ENCODE peak calls at places on chromosomes 4 and X, in four cellular contexts. One of them, this sample, is unnamed.

GRCh38 chr4:148052448-148052847 is 320.6 kb downstream of the ARHGAP10 start:
- DNase-seq in brain microvascular endothelial cell: no peak
- DNase-seq in HFF-Myc: no peak
- DNase-seq in endothelial cell of umbilical vein: no peak
- DNase-seq in this sample: no peak

GRCh38 chr4:48129307-48130014 is 4.6 kb downstream of the TXK start:
- DNase-seq in brain microvascular endothelial cell: no peak
- DNase-seq in endothelial cell of umbilical vein: no peak
- DNase-seq in HFF-Myc: no peak
- DNase-seq in this sample: no peak

GRCh38 chr4:36863601-36864000 is 380.9 kb upstream of the NWD2 start:
- DNase-seq in endothelial cell of umbilical vein: no peak
- DNase-seq in HFF-Myc: no peak
- DNase-seq in brain microvascular endothelial cell: no peak
- DNase-seq in this sample: no peak

GRCh38 chrX:120549483-120550452 is 11.0 kb downstream of the CUL4B start:
- DNase-seq in HFF-Myc: peak; percentile 46
- DNase-seq in endothelial cell of umbilical vein: peak; percentile 82
- DNase-seq in brain microvascular endothelial cell: peak; percentile 89
- DNase-seq in this sample: no peak

GRCh38 chrX:153927936-153928760 is 2.1 kb upstream of the ARHGAP4 start:
- DNase-seq in brain microvascular endothelial cell: peak; percentile 95
- DNase-seq in HFF-Myc: peak; percentile 85
- DNase-seq in endothelial cell of umbilical vein: peak; percentile 98
- DNase-seq in this sample: peak; percentile 69

GRCh38 chr4:54254915-54255246 is 25.8 kb downstream of the PDGFRA start:
- DNase-seq in endothelial cell of umbilical vein: no peak
- DNase-seq in brain microvascular endothelial cell: no peak
- DNase-seq in HFF-Myc: no peak
- DNase-seq in this sample: no peak

GRCh38 chr4:119040711-119041185 is 94.9 kb upstream of the MYOZ2 start:
- DNase-seq in brain microvascular endothelial cell: peak; percentile 80
- DNase-seq in HFF-Myc: peak; percentile 51
- DNase-seq in endothelial cell of umbilical vein: no peak
- DNase-seq in this sample: no peak

GRCh38 chr4:23775694-23776093 is 114.2 kb downstream of the PPARGC1A start:
- DNase-seq in HFF-Myc: no peak
- DNase-seq in endothelial cell of umbilical vein: no peak
- DNase-seq in brain microvascular endothelial cell: no peak
- DNase-seq in this sample: no peak

GRCh38 chrX:41877167-41877566 is 46.2 kb downstream of the CASK start:
- DNase-seq in brain microvascular endothelial cell: no peak
- DNase-seq in endothelial cell of umbilical vein: no peak
- DNase-seq in HFF-Myc: no peak
- DNase-seq in this sample: no peak

GRCh38 chr4:110184124-110184790 is 14.2 kb downstream of the ELOVL6 start:
- DNase-seq in endothelial cell of umbilical vein: peak; percentile 31
- DNase-seq in brain microvascular endothelial cell: no peak
- DNase-seq in HFF-Myc: no peak
- DNase-seq in this sample: no peak

GRCh38 chr4:83582289-83582756 is 46.4 kb downstream of the GPAT3 start:
- DNase-seq in brain microvascular endothelial cell: no peak
- DNase-seq in HFF-Myc: no peak
- DNase-seq in endothelial cell of umbilical vein: peak; percentile 69
- DNase-seq in this sample: no peak

GRCh38 chr4:3338321-3338838 is 45.6 kb downstream of the RGS12 start:
- DNase-seq in endothelial cell of umbilical vein: no peak
- DNase-seq in brain microvascular endothelial cell: no peak
- DNase-seq in HFF-Myc: no peak
- DNase-seq in this sample: no peak

GRCh38 chrX:1261285-1261684 is 7.3 kb upstream of the CSF2RA start:
- DNase-seq in HFF-Myc: no peak
- DNase-seq in brain microvascular endothelial cell: no peak
- DNase-seq in endothelial cell of umbilical vein: no peak
- DNase-seq in this sample: no peak

GRCh38 chrX:84187501-84188319 is at the start of gene RPS6KA6:
- DNase-seq in brain microvascular endothelial cell: no peak
- DNase-seq in HFF-Myc: no peak
- DNase-seq in endothelial cell of umbilical vein: peak; percentile 29
- DNase-seq in this sample: no peak

GRCh38 chr4:88792268-88792781 is 94.7 kb upstream of the NAP1L5 start:
- DNase-seq in endothelial cell of umbilical vein: no peak
- DNase-seq in HFF-Myc: no peak
- DNase-seq in brain microvascular endothelial cell: peak; percentile 79
- DNase-seq in this sample: no peak

GRCh38 chr4:36088542-36088941 is 155.8 kb downstream of the ARAP2 start:
- DNase-seq in brain microvascular endothelial cell: no peak
- DNase-seq in endothelial cell of umbilical vein: no peak
- DNase-seq in HFF-Myc: no peak
- DNase-seq in this sample: no peak

GRCh38 chrX:154350429-154351182 is 23.8 kb downstream of the FLNA start:
- DNase-seq in endothelial cell of umbilical vein: no peak
- DNase-seq in brain microvascular endothelial cell: no peak
- DNase-seq in HFF-Myc: no peak
- DNase-seq in this sample: no peak

GRCh38 chr4:156773648-156774357 is 197.8 kb downstream of the PDGFC start:
- DNase-seq in endothelial cell of umbilical vein: no peak
- DNase-seq in HFF-Myc: no peak
- DNase-seq in brain microvascular endothelial cell: peak; percentile 54
- DNase-seq in this sample: no peak

GRCh38 chrX:47854474-47854873 is 17.8 kb downstream of the ZNF81 start:
- DNase-seq in brain microvascular endothelial cell: peak; percentile 24
- DNase-seq in HFF-Myc: no peak
- DNase-seq in endothelial cell of umbilical vein: peak; percentile 30
- DNase-seq in this sample: no peak

GRCh38 chrX:56764153-56764974 is 35.3 kb downstream of the NBDY start:
- DNase-seq in HFF-Myc: peak; percentile 37
- DNase-seq in endothelial cell of umbilical vein: peak; percentile 64
- DNase-seq in brain microvascular endothelial cell: peak; percentile 48
- DNase-seq in this sample: peak; percentile 10

GRCh38 chrX:45063319-45064095 is 137.2 kb downstream of the DIPK2B start:
- DNase-seq in endothelial cell of umbilical vein: no peak
- DNase-seq in HFF-Myc: no peak
- DNase-seq in brain microvascular endothelial cell: peak; percentile 4
- DNase-seq in this sample: no peak

GRCh38 chr4:168019921-168020320 is 72.4 kb upstream of the ANXA10 start:
- DNase-seq in brain microvascular endothelial cell: no peak
- DNase-seq in HFF-Myc: no peak
- DNase-seq in endothelial cell of umbilical vein: no peak
- DNase-seq in this sample: no peak

GRCh38 chrX:97315939-97316338 is 432.2 kb downstream of the RPA4 start:
- DNase-seq in endothelial cell of umbilical vein: no peak
- DNase-seq in brain microvascular endothelial cell: no peak
- DNase-seq in HFF-Myc: no peak
- DNase-seq in this sample: no peak

GRCh38 chrX:40065291-40066046 is 32.3 kb downstream of the BCOR start:
- DNase-seq in HFF-Myc: no peak
- DNase-seq in brain microvascular endothelial cell: no peak
- DNase-seq in endothelial cell of umbilical vein: no peak
- DNase-seq in this sample: no peak

GRCh38 chr4:100082852-100083251 is 107.4 kb downstream of the DDIT4L start:
- DNase-seq in brain microvascular endothelial cell: no peak
- DNase-seq in endothelial cell of umbilical vein: no peak
- DNase-seq in HFF-Myc: no peak
- DNase-seq in this sample: no peak

GRCh38 chr4:4326136-4326535 is 36.1 kb downstream of the ZBTB49 start:
- DNase-seq in HFF-Myc: no peak
- DNase-seq in endothelial cell of umbilical vein: no peak
- DNase-seq in brain microvascular endothelial cell: no peak
- DNase-seq in this sample: no peak

GRCh38 chrX:119230850-119231249 is 5.2 kb upstream of the PGRMC1 start:
- DNase-seq in brain microvascular endothelial cell: no peak
- DNase-seq in HFF-Myc: no peak
- DNase-seq in endothelial cell of umbilical vein: no peak
- DNase-seq in this sample: no peak

GRCh38 chrX:150486011-150486410 is 82.4 kb upstream of the MTM1 start:
- DNase-seq in endothelial cell of umbilical vein: peak; percentile 44
- DNase-seq in brain microvascular endothelial cell: peak; percentile 44
- DNase-seq in HFF-Myc: no peak
- DNase-seq in this sample: no peak

GRCh38 chrX:118724352-118724751 is 3.1 kb upstream of the IL13RA1 start:
- DNase-seq in endothelial cell of umbilical vein: no peak
- DNase-seq in brain microvascular endothelial cell: no peak
- DNase-seq in HFF-Myc: no peak
- DNase-seq in this sample: no peak

GRCh38 chr4:121736735-121737351 is 28.1 kb downstream of the SMIM43 start:
- DNase-seq in HFF-Myc: peak; percentile 36
- DNase-seq in brain microvascular endothelial cell: peak; percentile 64
- DNase-seq in endothelial cell of umbilical vein: peak; percentile 52
- DNase-seq in this sample: peak; percentile 47

GRCh38 chrX:129115935-129116334 is 407.4 kb downstream of the SMARCA1 start:
- DNase-seq in endothelial cell of umbilical vein: no peak
- DNase-seq in HFF-Myc: no peak
- DNase-seq in brain microvascular endothelial cell: no peak
- DNase-seq in this sample: no peak

GRCh38 chr4:139550724-139551429 is 5.1 kb downstream of the SETD7 start:
- DNase-seq in HFF-Myc: no peak
- DNase-seq in endothelial cell of umbilical vein: peak; percentile 26
- DNase-seq in brain microvascular endothelial cell: peak; percentile 51
- DNase-seq in this sample: no peak

GRCh38 chr4:55733874-55734437 is 85.6 kb upstream of the EXOC1L start:
- DNase-seq in HFF-Myc: peak; percentile 14
- DNase-seq in brain microvascular endothelial cell: peak; percentile 51
- DNase-seq in endothelial cell of umbilical vein: peak; percentile 57
- DNase-seq in this sample: no peak

GRCh38 chrX:134548844-134549205 is 88.9 kb downstream of the HPRT1 start:
- DNase-seq in endothelial cell of umbilical vein: no peak
- DNase-seq in brain microvascular endothelial cell: no peak
- DNase-seq in HFF-Myc: no peak
- DNase-seq in this sample: no peak
- H3K4me3 ChIP-seq in endothelial cell of umbilical vein: peak overlapping the region; percentile 97
- H3K4me3 ChIP-seq in brain microvascular endothelial cell: peak overlapping the region; percentile 72
- H3K4me3 ChIP-seq in HFF-Myc: peak overlapping the region; percentile 70
- H3K4me3 ChIP-seq in this sample: peak overlapping the region; percentile 83

GRCh38 chrX:15749642-15750610 is 11.9 kb downstream of the CA5B start:
- DNase-seq in endothelial cell of umbilical vein: peak; percentile 44
- DNase-seq in brain microvascular endothelial cell: no peak
- DNase-seq in HFF-Myc: no peak
- DNase-seq in this sample: no peak
- H3K4me3 ChIP-seq in endothelial cell of umbilical vein: no peak overlapping the region
- H3K4me3 ChIP-seq in brain microvascular endothelial cell: no peak overlapping the region
- H3K4me3 ChIP-seq in HFF-Myc: no peak overlapping the region
- H3K4me3 ChIP-seq in this sample: no peak overlapping the region

GRCh38 chr4:677431-678293 is 3.3 kb downstream of the MYL5 start:
- DNase-seq in brain microvascular endothelial cell: no peak
- DNase-seq in endothelial cell of umbilical vein: no peak
- DNase-seq in HFF-Myc: no peak
- DNase-seq in this sample: no peak
- H3K4me3 ChIP-seq in brain microvascular endothelial cell: no peak overlapping the region
- H3K4me3 ChIP-seq in endothelial cell of umbilical vein: no peak overlapping the region
- H3K4me3 ChIP-seq in HFF-Myc: no peak overlapping the region
- H3K4me3 ChIP-seq in this sample: no peak overlapping the region

GRCh38 chr4:186400676-186401075 is 134.7 kb downstream of the F11 start:
- DNase-seq in HFF-Myc: no peak
- DNase-seq in brain microvascular endothelial cell: peak; percentile 53
- DNase-seq in endothelial cell of umbilical vein: no peak
- DNase-seq in this sample: no peak
- H3K4me3 ChIP-seq in HFF-Myc: no peak overlapping the region
- H3K4me3 ChIP-seq in brain microvascular endothelial cell: no peak overlapping the region
- H3K4me3 ChIP-seq in endothelial cell of umbilical vein: no peak overlapping the region
- H3K4me3 ChIP-seq in this sample: no peak overlapping the region

GRCh38 chr4:13970349-13970748 is 342.8 kb upstream of the BOD1L1 start:
- DNase-seq in HFF-Myc: no peak
- DNase-seq in brain microvascular endothelial cell: peak; percentile 57
- DNase-seq in endothelial cell of umbilical vein: no peak
- DNase-seq in this sample: no peak

GRCh38 chr4:13963601-13964000 is 336.1 kb upstream of the BOD1L1 start:
- DNase-seq in brain microvascular endothelial cell: no peak
- DNase-seq in HFF-Myc: no peak
- DNase-seq in endothelial cell of umbilical vein: no peak
- DNase-seq in this sample: no peak

GRCh38 chr4:13968723-13969122 is 341.2 kb upstream of the BOD1L1 start:
- DNase-seq in HFF-Myc: no peak
- DNase-seq in brain microvascular endothelial cell: no peak
- DNase-seq in endothelial cell of umbilical vein: no peak
- DNase-seq in this sample: no peak

DNA sequence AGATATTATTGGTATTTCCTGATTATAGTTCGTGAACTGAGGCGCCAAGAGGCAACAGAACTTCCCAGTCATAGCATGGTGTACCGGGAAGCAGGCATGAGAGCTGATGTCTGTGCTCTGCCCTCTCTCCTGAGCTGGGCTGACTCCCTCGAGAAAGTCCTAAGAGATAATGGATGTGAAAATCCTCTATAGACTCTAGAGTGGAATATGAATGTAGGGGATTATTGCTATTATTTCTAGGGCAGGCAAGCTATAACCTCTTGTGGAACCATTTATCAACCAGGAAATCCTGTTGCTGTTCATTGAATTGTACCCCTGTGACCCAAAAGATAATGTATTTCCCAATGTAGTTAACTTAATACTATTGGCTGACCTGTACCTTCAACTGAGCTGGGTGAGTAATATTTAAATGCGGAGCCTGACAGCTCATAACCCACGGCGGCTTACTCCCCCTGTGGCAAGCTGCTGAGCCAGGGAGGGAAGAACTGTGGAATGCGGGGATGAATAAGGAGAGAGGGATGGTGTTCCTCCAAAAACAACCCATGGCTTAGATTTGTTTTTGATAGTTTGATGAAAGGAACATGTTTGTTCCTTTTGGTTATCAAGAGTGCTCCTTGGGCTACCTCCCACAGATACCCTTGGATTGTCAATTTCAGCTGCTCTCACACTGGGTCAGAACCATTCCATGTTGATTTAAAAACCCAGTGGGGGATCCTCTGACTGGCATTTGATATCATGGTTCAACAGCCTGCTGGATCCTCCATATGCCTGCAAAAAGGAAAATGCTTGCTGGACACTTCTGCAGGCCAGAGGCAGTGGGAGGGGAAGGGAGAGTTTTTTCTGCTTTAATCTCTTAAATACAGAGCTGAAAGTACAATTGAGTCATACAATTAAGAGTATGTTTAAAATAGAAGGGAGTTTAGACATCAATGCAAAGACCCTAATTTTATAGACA is 339.0 kb upstream of the BOD1L1 start:
- DNase-seq in HFF-Myc: peak; percentile 22
- DNase-seq in brain microvascular endothelial cell: peak; percentile 87
- DNase-seq in endothelial cell of umbilical vein: peak; percentile 69
- DNase-seq in this sample: no peak
- H3K4me3 ChIP-seq in HFF-Myc: no peak overlapping the region
- H3K4me3 ChIP-seq in brain microvascular endothelial cell: no peak overlapping the region
- H3K4me3 ChIP-seq in endothelial cell of umbilical vein: no peak overlapping the region
- H3K4me3 ChIP-seq in this sample: no peak overlapping the region

GRCh38 chr4:77240469-77241066 is 83.6 kb downstream of the CCNG2 start:
- DNase-seq in HFF-Myc: peak; percentile 21
- DNase-seq in brain microvascular endothelial cell: peak; percentile 39
- DNase-seq in endothelial cell of umbilical vein: peak; percentile 56
- DNase-seq in this sample: peak; percentile 26
- H3K4me3 ChIP-seq in HFF-Myc: no peak overlapping the region
- H3K4me3 ChIP-seq in brain microvascular endothelial cell: no peak overlapping the region
- H3K4me3 ChIP-seq in endothelial cell of umbilical vein: no peak overlapping the region
- H3K4me3 ChIP-seq in this sample: no peak overlapping the region

GRCh38 chr4:73871911-73872310 is 2.7 kb downstream of the CXCL1 start:
- DNase-seq in HFF-Myc: no peak
- DNase-seq in endothelial cell of umbilical vein: peak; percentile 37
- DNase-seq in brain microvascular endothelial cell: no peak
- DNase-seq in this sample: no peak
- H3K4me3 ChIP-seq in HFF-Myc: no peak overlapping the region
- H3K4me3 ChIP-seq in endothelial cell of umbilical vein: no peak overlapping the region
- H3K4me3 ChIP-seq in brain microvascular endothelial cell: no peak overlapping the region
- H3K4me3 ChIP-seq in this sample: no peak overlapping the region

This sample was measured in SK-N-MC.